ENCODE peak calls at places on chromosomes 3 and 15, in six cellular contexts. P is right atrium auricular region; K is CD8-positive, alpha-beta memory T cell; I is kidney; C is BE2C; Q is mucosa of descending colon. J is an unnamed sample.

GRCh38 chr15:46365612-46366011 is 730.8 kb downstream of the SQOR start:
- DNase-seq in P (no peak), K (no peak), I (peak; percentile 35), C (no peak), Q (no peak), J (no peak)

GRCh38 chr3:196486263-196486662 is 17.3 kb downstream of the RNF168 start:
- DNase-seq in P (no peak), K (no peak), I (no peak), C (peak; percentile 32), Q (no peak), J (no peak)

GRCh38 chr3:135556184-135556583 is 409.3 kb upstream of the PPP2R3A start:
- DNase-seq in P (no peak), K (no peak), I (no peak), C (no peak), Q (no peak), J (no peak)

GRCh38 chr3:71057526-71057894 is 526.0 kb downstream of the FOXP1 start:
- DNase-seq in P (no peak), K (no peak), I (no peak), C (no peak), Q (peak; percentile 59), J (peak; percentile 50)

GRCh38 chr3:194089357-194090177 is 46.4 kb upstream of the HES1 start:
- DNase-seq in P (peak; percentile 87), K (no peak), I (peak; percentile 96), C (no peak), Q (no peak), J (peak; percentile 97)

GRCh38 chr3:71310595-71311319 is 272.8 kb downstream of the FOXP1 start:
- DNase-seq in P (no peak), K (no peak), I (no peak), C (peak; percentile 73), Q (no peak), J (peak; percentile 55)

GRCh38 chr3:184345678-184346144 is 8.3 kb downstream of the FAM131A start:
- DNase-seq in P (peak; percentile 75), K (no peak), I (peak; percentile 93), C (peak; percentile 83), Q (peak; percentile 83), J (peak; percentile 50)

GRCh38 chr3:57009367-57009766 is 51.1 kb upstream of the SPATA12 start:
- DNase-seq in P (no peak), K (no peak), I (no peak), C (no peak), Q (no peak), J (peak; percentile 23)

GRCh38 chr3:194205675-194206133 is 69.8 kb downstream of the HES1 start:
- DNase-seq in P (no peak), K (no peak), I (no peak), C (peak; percentile 71), Q (no peak), J (no peak)

GRCh38 chr3:37686225-37686624 is 175.5 kb upstream of the CTDSPL start:
- DNase-seq in P (no peak), K (no peak), I (no peak), C (peak; percentile 9), Q (no peak), J (no peak)

GRCh38 chr3:171460226-171461086 is at the start of gene TNIK:
- DNase-seq in P (peak; percentile 90), K (peak; percentile 93), I (peak; percentile 96), C (peak; percentile 93), Q (peak; percentile 95), J (peak; percentile 89)

GRCh38 chr3:11071096-11071755 is 78.7 kb downstream of the SLC6A1 start:
- DNase-seq in P (no peak), K (no peak), I (no peak), C (no peak), Q (no peak), J (no peak)

GRCh38 chr15:101669744-101670143 is 17.6 kb upstream of the TM2D3 start:
- DNase-seq in P (no peak), K (no peak), I (no peak), C (no peak), Q (no peak), J (no peak)
- H3K36me3 ChIP-seq in P (peaks cover 13% of the 10 kb centered on the region), K (peaks cover 40% of the 10 kb centered on the region), I (peaks cover 21% of the 10 kb centered on the region), C (no peaks in the 10 kb centered on the region), Q (no peaks in the 10 kb centered on the region), J (peaks cover 28% of the 10 kb centered on the region)

GRCh38 chr15:54101664-54102270 is 123.5 kb downstream of the UNC13C start:
- DNase-seq in P (no peak), K (no peak), I (no peak), C (no peak), Q (no peak), J (peak; percentile 3)
- H3K36me3 ChIP-seq in P (no peaks in the 10 kb centered on the region), K (no peaks in the 10 kb centered on the region), I (no peaks in the 10 kb centered on the region), C (no peaks in the 10 kb centered on the region), Q (no peaks in the 10 kb centered on the region), J (no peaks in the 10 kb centered on the region)

DNA sequence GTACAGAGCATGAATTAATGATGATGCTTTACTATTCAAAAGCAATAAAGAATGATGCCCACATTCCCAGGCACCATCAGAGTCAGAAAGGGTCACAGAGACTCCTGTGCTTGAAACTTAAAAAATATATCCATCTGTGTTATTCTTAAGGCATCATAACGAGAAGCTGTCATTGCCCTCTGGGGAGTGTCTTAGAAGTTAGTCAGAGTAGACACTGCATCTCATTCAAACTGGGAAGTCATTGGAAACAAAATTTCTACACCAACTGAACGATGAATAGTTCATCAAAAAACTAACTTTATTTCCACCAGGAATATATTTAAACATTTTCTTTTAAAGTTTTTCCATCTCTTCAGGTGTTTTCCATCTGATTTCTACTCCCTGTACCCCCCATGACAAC is 122.9 kb downstream of the RFTN1 start:
- DNase-seq in P (no peak), K (no peak), I (no peak), C (no peak), Q (no peak), J (no peak)
- H3K36me3 ChIP-seq in P (no peaks in the 10 kb centered on the region), K (no peaks in the 10 kb centered on the region), I (no peaks in the 10 kb centered on the region), C (no peaks in the 10 kb centered on the region), Q (no peaks in the 10 kb centered on the region), J (peaks cover 1% of the 10 kb centered on the region)

DNA sequence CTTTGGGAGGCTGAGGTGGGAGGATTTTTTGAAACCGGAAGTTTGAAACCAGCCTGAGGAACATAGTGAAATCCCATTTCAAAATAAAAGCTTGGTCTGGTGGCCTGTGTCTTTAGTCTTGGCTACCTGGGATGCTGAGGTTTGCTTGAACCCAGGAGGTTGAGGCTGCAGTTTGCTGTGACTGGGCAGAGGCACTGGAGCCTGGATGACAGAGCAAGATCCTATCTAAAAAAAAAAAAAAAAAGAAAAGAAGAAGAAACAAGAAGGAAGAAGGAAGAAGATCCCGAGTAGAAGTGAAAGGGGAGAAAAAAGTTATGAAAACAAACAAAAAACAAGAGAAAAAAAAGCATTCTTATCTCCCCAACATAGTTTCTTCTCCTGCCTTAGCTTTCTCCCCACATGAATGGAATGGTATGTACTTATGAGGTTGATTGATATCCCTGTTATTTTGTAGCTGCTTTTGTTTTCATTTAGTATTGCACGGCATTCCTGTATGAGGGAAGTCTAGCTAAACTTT is 42.4 kb downstream of the TMEM40 start:
- DNase-seq in P (no peak), K (no peak), I (no peak), C (no peak), Q (no peak), J (peak; percentile 62)
- H3K36me3 ChIP-seq in P (no peaks in the 10 kb centered on the region), K (no peaks in the 10 kb centered on the region), I (no peaks in the 10 kb centered on the region), C (no peaks in the 10 kb centered on the region), Q (no peaks in the 10 kb centered on the region), J (no peaks in the 10 kb centered on the region)

GRCh38 chr3:174219738-174220137 is 639.4 kb upstream of the NAALADL2 start:
- DNase-seq in P (no peak), K (no peak), I (no peak), C (no peak), Q (no peak), J (no peak)
- H3K36me3 ChIP-seq in P (no peaks in the 10 kb centered on the region), K (no peaks in the 10 kb centered on the region), I (no peaks in the 10 kb centered on the region), C (no peaks in the 10 kb centered on the region), Q (no peaks in the 10 kb centered on the region), J (no peaks in the 10 kb centered on the region)

GRCh38 chr3:55923207-55923606 is 436.1 kb upstream of the WNT5A start:
- DNase-seq in P (no peak), K (no peak), I (no peak), C (no peak), Q (no peak), J (no peak)
- H3K36me3 ChIP-seq in P (no peaks in the 10 kb centered on the region), K (no peaks in the 10 kb centered on the region), I (no peaks in the 10 kb centered on the region), C (no peaks in the 10 kb centered on the region), Q (no peaks in the 10 kb centered on the region), J (no peaks in the 10 kb centered on the region)

GRCh38 chr15:89303986-89304385 is 30.6 kb downstream of the POLG start:
- DNase-seq in P (no peak), K (no peak), I (no peak), C (no peak), Q (no peak), J (peak; percentile 55)
- H3K36me3 ChIP-seq in P (no peaks in the 10 kb centered on the region), K (no peaks in the 10 kb centered on the region), I (no peaks in the 10 kb centered on the region), C (peaks cover 80% of the 10 kb centered on the region), Q (no peaks in the 10 kb centered on the region), J (peaks cover 9% of the 10 kb centered on the region)

DNA sequence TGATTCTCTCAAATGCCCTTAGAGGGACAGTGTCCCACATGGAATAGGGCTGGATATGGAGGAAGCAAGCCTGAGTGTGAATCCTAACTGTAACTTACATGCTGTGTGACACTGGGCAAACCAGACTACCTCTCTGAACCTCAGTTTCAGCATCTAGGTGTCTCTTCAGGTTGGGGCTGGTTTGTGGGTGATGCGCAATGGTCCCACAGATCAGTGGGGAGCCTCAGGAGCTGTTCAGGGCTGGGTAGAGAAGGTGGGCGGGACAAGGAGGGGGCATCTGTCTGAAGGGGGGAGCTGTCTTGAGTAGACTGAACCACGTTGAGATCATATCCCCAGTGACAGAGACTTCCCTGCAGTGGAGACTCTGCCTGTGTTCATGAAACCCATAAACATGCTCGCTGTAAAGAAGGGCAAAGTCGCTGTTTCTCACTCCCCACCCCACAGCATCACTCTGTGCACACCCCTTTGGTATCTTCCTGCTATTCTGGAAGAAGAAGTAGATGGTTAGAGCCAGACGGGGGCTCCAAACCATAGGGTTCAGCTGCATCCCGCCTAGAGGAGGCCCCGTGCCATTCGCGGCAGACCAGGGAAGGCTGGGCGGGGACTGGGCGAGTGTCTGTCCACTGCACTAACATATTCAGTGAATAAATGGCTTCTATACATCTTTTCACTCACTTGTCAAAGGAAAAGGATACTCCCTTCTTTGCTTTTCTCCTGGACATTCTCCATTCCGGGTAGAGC is 28.4 kb downstream of the SRPRB start:
- DNase-seq in P (peak; percentile 13), K (no peak), I (no peak), C (no peak), Q (no peak), J (no peak)
- H3K36me3 ChIP-seq in P (peaks cover 10% of the 10 kb centered on the region), K (no peaks in the 10 kb centered on the region), I (no peaks in the 10 kb centered on the region), C (no peaks in the 10 kb centered on the region), Q (no peaks in the 10 kb centered on the region), J (no peaks in the 10 kb centered on the region)

DNA sequence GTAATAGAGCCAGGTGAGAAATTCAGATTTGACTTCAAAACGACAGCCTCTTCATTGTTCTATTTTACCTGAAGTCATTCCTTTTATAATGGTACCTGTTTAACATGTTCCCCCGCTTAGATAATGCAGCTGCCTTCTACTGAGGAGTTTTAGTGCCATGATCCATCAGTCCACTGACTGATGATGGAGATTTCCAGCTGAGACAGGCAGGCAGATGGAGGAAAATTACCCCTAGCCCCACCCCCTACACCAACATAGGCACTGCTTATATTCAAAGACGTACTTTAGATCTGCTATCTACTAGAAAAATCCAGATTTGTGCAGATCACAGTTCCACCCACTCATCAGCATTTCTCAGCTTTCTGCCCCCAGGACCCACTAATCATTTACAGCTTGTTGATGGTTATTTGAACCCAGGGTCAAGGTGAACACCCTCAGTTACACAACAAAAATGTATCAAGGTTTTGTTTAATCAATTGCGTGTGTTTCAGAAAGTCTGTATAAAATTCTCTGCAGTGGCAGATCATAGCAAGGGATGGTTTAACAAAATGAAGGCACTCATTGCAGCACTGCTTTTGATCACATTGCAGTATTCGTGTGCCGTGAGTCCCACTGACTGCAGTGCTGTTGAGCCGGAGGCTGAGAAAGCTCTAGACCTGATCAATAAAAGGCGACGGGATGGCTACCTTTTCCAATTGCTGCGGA is at the start of gene HRG:
- DNase-seq in P (no peak), K (no peak), I (no peak), C (no peak), Q (no peak), J (no peak)
- H3K36me3 ChIP-seq in P (no peaks in the 10 kb centered on the region), K (no peaks in the 10 kb centered on the region), I (no peaks in the 10 kb centered on the region), C (no peaks in the 10 kb centered on the region), Q (no peaks in the 10 kb centered on the region), J (no peaks in the 10 kb centered on the region)

J was measured in IMR-90.